ENCODE peak calls at places on chromosomes 5 and 9, in ten cellular contexts. B is mesenchymal stem cell, K is left lung, A is GM23248, R is IMR-90, X is pancreas, D is mesendoderm, Q is tibial nerve, N is tibial artery, Z is HCT116. V is an unnamed sample.

GRCh38 chr5:84430863-84431663 is 46.4 kb upstream of the EDIL3 start:
- DNase-seq in B (no peak), K (no peak), A (no peak), R (peak; percentile 12), X (no peak), D (no peak), Q (no peak), N (no peak), Z (no peak), V (no peak)

GRCh38 chr5:179731791-179732411 is 721 bp upstream of the MAML1 start:
- DNase-seq in B (peak; percentile 97), K (peak; percentile 41), A (peak; percentile 94), R (peak; percentile 89), X (peak; percentile 28), D (no peak), Q (no peak), N (peak; percentile 68), Z (no peak), V (no peak)

GRCh38 chr9:89814340-89815040 is 209.7 kb downstream of the GADD45G start:
- DNase-seq in B (peak; percentile 81), K (no peak), A (peak; percentile 49), R (peak; percentile 3), X (no peak), D (no peak), Q (no peak), N (no peak), Z (no peak), V (peak; percentile 37)

GRCh38 chr9:119216891-119217290 is 152.3 kb downstream of the BRINP1 start:
- DNase-seq in B (no peak), K (no peak), A (peak; percentile 58), R (no peak), X (no peak), D (no peak), Q (peak; percentile 17), N (no peak), Z (no peak), V (peak; percentile 20)

GRCh38 chr5:77376624-77377023 is 115.5 kb downstream of the WDR41 start:
- DNase-seq in B (no peak), K (no peak), A (no peak), R (no peak), X (no peak), D (no peak), Q (no peak), N (no peak), Z (no peak), V (no peak)

GRCh38 chr5:78899922-78900362 is 85.2 kb downstream of the ARSB start:
- DNase-seq in B (peak; percentile 61), K (no peak), A (peak; percentile 64), R (peak; percentile 67), X (peak; percentile 49), D (peak; percentile 86), Q (no peak), N (no peak), Z (peak; percentile 44), V (no peak)

GRCh38 chr5:181217111-181217804 is 5.8 kb upstream of the TRIM41 start:
- DNase-seq in B (peak; percentile 85), K (peak; percentile 54), A (peak; percentile 86), R (peak; percentile 55), X (no peak), D (peak; percentile 81), Q (peak; percentile 31), N (peak; percentile 79), Z (no peak), V (no peak)

GRCh38 chr5:63963926-63964325 is 1.7 kb upstream of the HTR1A start:
- DNase-seq in B (no peak), K (no peak), A (no peak), R (no peak), X (no peak), D (no peak), Q (no peak), N (no peak), Z (no peak), V (no peak)

GRCh38 chr5:81420039-81420667 is 26.2 kb upstream of the ACOT12 start:
- DNase-seq in B (peak; percentile 96), K (no peak), A (peak; percentile 96), R (peak; percentile 96), X (no peak), D (no peak), Q (no peak), N (no peak), Z (peak; percentile 74), V (no peak)

GRCh38 chr5:58459276-58459859 is 518 bp downstream of the PLK2 start:
- DNase-seq in B (peak; percentile 64), K (peak; percentile 47), A (peak; percentile 70), R (peak; percentile 38), X (peak; percentile 41), D (peak; percentile 66), Q (peak; percentile 25), N (no peak), Z (no peak), V (no peak)

GRCh38 chr5:102796014-102796413 is 40.9 kb downstream of the PAM start:
- DNase-seq in B (no peak), K (no peak), A (no peak), R (no peak), X (no peak), D (no peak), Q (no peak), N (no peak), Z (no peak), V (no peak)

GRCh38 chr5:174065528-174066189 is 20.2 kb downstream of the NSG2 start:
- DNase-seq in B (no peak), K (no peak), A (no peak), R (no peak), X (no peak), D (peak; percentile 31), Q (no peak), N (no peak), Z (no peak), V (no peak)

GRCh38 chr9:121321039-121321503 is 49.0 kb downstream of the STOM start:
- DNase-seq in B (peak; percentile 66), K (no peak), A (no peak), R (no peak), X (no peak), D (no peak), Q (no peak), N (peak; percentile 70), Z (no peak), V (no peak)

GRCh38 chr5:178428341-178429155 is 161.6 kb downstream of the COL23A1 start:
- DNase-seq in B (no peak), K (no peak), A (no peak), R (no peak), X (peak; percentile 4), D (no peak), Q (no peak), N (no peak), Z (no peak), V (no peak)

GRCh38 chr5:159332800-159333563 is 2.7 kb upstream of the IL12B start:
- DNase-seq in B (no peak), K (no peak), A (no peak), R (no peak), X (no peak), D (no peak), Q (no peak), N (no peak), Z (no peak), V (no peak)

GRCh38 chr5:159330131-159330530 is at the start of gene IL12B:
- DNase-seq in B (peak; percentile 30), K (no peak), A (peak; percentile 72), R (peak; percentile 70), X (no peak), D (no peak), Q (no peak), N (no peak), Z (no peak), V (no peak)

GRCh38 chr5:159336586-159337290 is 6.5 kb upstream of the IL12B start:
- DNase-seq in B (no peak), K (no peak), A (no peak), R (no peak), X (no peak), D (no peak), Q (no peak), N (no peak), Z (no peak), V (no peak)

DNA sequence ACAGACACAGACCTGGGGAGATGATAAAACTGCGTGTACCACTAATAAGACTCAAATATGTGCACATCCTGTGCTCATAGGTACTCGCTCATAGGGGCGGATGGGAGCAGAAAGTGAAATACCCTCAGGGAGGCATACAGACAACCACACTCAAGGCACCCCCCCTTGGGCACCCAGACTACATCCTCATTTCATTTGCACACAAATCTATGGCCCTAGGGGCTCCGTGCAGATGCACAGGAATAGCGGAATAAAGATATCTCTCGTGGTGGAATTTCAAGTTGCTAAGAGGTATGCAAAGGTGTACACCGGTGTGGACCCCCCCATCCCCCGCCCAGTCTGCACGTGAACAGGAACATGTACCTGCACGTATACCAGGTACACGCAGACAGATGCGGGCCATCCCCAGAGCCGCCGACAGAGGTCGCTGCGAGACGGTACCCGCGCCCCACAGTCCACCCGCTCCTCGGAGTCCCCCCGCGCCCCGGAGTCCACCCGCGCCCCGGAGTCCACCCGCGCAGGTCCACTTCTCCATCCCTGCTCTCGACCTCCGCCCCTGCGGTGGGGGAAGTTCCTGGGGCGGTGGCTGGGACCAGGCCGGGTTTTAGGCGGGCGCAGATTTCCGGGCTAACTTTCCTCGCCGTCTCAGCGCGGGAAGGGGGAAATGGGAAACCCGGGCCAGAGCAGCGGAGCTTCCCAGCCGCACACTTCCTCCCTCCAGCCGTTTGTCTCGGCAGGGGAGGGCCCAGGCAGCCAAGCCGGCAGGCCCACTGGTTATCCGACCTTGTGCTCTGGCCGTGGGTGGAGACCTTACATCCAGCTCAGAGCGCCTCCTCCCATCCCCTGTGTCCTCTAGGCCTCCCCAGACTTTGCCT is 1.0 kb upstream of the IL12B start:
- DNase-seq in B (peak; percentile 31), K (peak; percentile 70), A (peak; percentile 62), R (peak; percentile 19), X (peak; percentile 49), D (peak; percentile 64), Q (peak; percentile 66), N (peak; percentile 72), Z (no peak), V (peak; percentile 21)
- H3K27ac ChIP-seq in B (no peak overlapping the region), K (no peak overlapping the region), A (no peak overlapping the region), R (no peak overlapping the region), X (no peak overlapping the region), D (no peak overlapping the region), Q (no peak overlapping the region), N (no peak overlapping the region), Z (peak overlapping the region; percentile 45), V (no peak overlapping the region)

GRCh38 chr5:43215073-43215631 is 23.1 kb downstream of the NIM1K start:
- DNase-seq in B (peak; percentile 12), K (peak; percentile 52), A (peak; percentile 74), R (no peak), X (no peak), D (no peak), Q (no peak), N (no peak), Z (no peak), V (no peak)
- H3K27ac ChIP-seq in B (no peak overlapping the region), K (peak overlapping the region; percentile 1), A (no peak overlapping the region), R (no peak overlapping the region), X (no peak overlapping the region), D (no peak overlapping the region), Q (no peak overlapping the region), N (no peak overlapping the region), Z (no peak overlapping the region), V (no peak overlapping the region)

GRCh38 chr9:136203406-136204085 is 1.4 kb downstream of the LHX3 start:
- DNase-seq in B (no peak), K (no peak), A (no peak), R (no peak), X (no peak), D (no peak), Q (no peak), N (no peak), Z (no peak), V (no peak)
- H3K27ac ChIP-seq in B (no peak overlapping the region), K (no peak overlapping the region), A (no peak overlapping the region), R (no peak overlapping the region), X (no peak overlapping the region), D (no peak overlapping the region), Q (no peak overlapping the region), N (no peak overlapping the region), Z (no peak overlapping the region), V (no peak overlapping the region)

GRCh38 chr9:79220246-79220645 is 351.5 kb upstream of the TLE4 start:
- DNase-seq in B (peak; percentile 21), K (no peak), A (no peak), R (no peak), X (no peak), D (no peak), Q (no peak), N (no peak), Z (no peak), V (no peak)
- H3K27ac ChIP-seq in B (no peak overlapping the region), K (no peak overlapping the region), A (peak overlapping the region; percentile 95), R (peak overlapping the region; percentile 35), X (no peak overlapping the region), D (no peak overlapping the region), Q (no peak overlapping the region), N (no peak overlapping the region), Z (no peak overlapping the region), V (no peak overlapping the region)